ENCODE peak calls at places on chromosome 1, in seven cellular contexts. One of them, this sample, is unnamed.

GRCh38 chr1:22749919-22750670 is 39.5 kb downstream of the EPHB2 start:
- DNase-seq in PC-3: peak; percentile 89
- DNase-seq in HCT116: peak; percentile 54
- DNase-seq in GM23338: no peak
- DNase-seq in MM.1S: no peak
- DNase-seq in GM23248: peak; percentile 95
- DNase-seq in hepatocyte: peak; percentile 84
- DNase-seq in this sample: peak; percentile 57

GRCh38 chr1:79845951-79846350 is 839.4 kb upstream of the ADGRL4 start:
- DNase-seq in PC-3: no peak
- DNase-seq in HCT116: no peak
- DNase-seq in GM23338: no peak
- DNase-seq in MM.1S: no peak
- DNase-seq in GM23248: peak; percentile 44
- DNase-seq in hepatocyte: no peak
- DNase-seq in this sample: no peak

GRCh38 chr1:223133824-223134435 is 9.1 kb downstream of the TLR5 start:
- DNase-seq in PC-3: peak; percentile 94
- DNase-seq in HCT116: peak; percentile 74
- DNase-seq in GM23338: peak; percentile 95
- DNase-seq in MM.1S: peak; percentile 81
- DNase-seq in GM23248: peak; percentile 89
- DNase-seq in hepatocyte: peak; percentile 94
- DNase-seq in this sample: peak; percentile 93

GRCh38 chr1:3439346-3439745 is 15.1 kb upstream of the ARHGEF16 start:
- DNase-seq in PC-3: no peak
- DNase-seq in HCT116: no peak
- DNase-seq in GM23338: no peak
- DNase-seq in MM.1S: no peak
- DNase-seq in GM23248: no peak
- DNase-seq in hepatocyte: no peak
- DNase-seq in this sample: no peak

GRCh38 chr1:151728151-151728711 is 6.9 kb downstream of the RIIAD1 start:
- DNase-seq in PC-3: no peak
- DNase-seq in HCT116: no peak
- DNase-seq in GM23338: peak; percentile 72
- DNase-seq in MM.1S: no peak
- DNase-seq in GM23248: peak; percentile 84
- DNase-seq in hepatocyte: no peak
- DNase-seq in this sample: peak; percentile 23

GRCh38 chr1:232543194-232543593 is 86.7 kb downstream of the SIPA1L2 start:
- DNase-seq in PC-3: no peak
- DNase-seq in HCT116: no peak
- DNase-seq in GM23338: no peak
- DNase-seq in MM.1S: no peak
- DNase-seq in GM23248: no peak
- DNase-seq in hepatocyte: no peak
- DNase-seq in this sample: no peak

GRCh38 chr1:206808615-206809014 is 36.3 kb upstream of the IL10 start:
- DNase-seq in PC-3: peak; percentile 72
- DNase-seq in HCT116: no peak
- DNase-seq in GM23338: peak; percentile 67
- DNase-seq in MM.1S: peak; percentile 82
- DNase-seq in GM23248: peak; percentile 58
- DNase-seq in hepatocyte: peak; percentile 41
- DNase-seq in this sample: peak; percentile 43

GRCh38 chr1:165034136-165034535 is 322.4 kb downstream of the LMX1A start:
- DNase-seq in PC-3: peak; percentile 31
- DNase-seq in HCT116: no peak
- DNase-seq in GM23338: no peak
- DNase-seq in MM.1S: no peak
- DNase-seq in GM23248: peak; percentile 26
- DNase-seq in hepatocyte: peak; percentile 19
- DNase-seq in this sample: no peak

GRCh38 chr1:116853680-116854191 is 56.0 kb upstream of the PTGFRN start:
- DNase-seq in PC-3: peak; percentile 97
- DNase-seq in HCT116: peak; percentile 42
- DNase-seq in GM23338: peak; percentile 75
- DNase-seq in MM.1S: peak; percentile 31
- DNase-seq in GM23248: peak; percentile 86
- DNase-seq in hepatocyte: peak; percentile 89
- DNase-seq in this sample: peak; percentile 30

GRCh38 chr1:88773540-88774150 is 89.6 kb downstream of the PKN2 start:
- DNase-seq in PC-3: peak; percentile 78
- DNase-seq in HCT116: peak; percentile 53
- DNase-seq in GM23338: peak; percentile 31
- DNase-seq in MM.1S: no peak
- DNase-seq in GM23248: peak; percentile 67
- DNase-seq in hepatocyte: peak; percentile 56
- DNase-seq in this sample: no peak

GRCh38 chr1:185317886-185318310 is 855 bp upstream of the IVNS1ABP start:
- DNase-seq in PC-3: no peak
- DNase-seq in HCT116: peak; percentile 47
- DNase-seq in GM23338: peak; percentile 52
- DNase-seq in MM.1S: peak; percentile 96
- DNase-seq in GM23248: peak; percentile 64
- DNase-seq in hepatocyte: peak; percentile 56
- DNase-seq in this sample: no peak

GRCh38 chr1:8458607-8459006 is 140.7 kb downstream of the SLC45A1 start:
- DNase-seq in PC-3: no peak
- DNase-seq in HCT116: no peak
- DNase-seq in GM23338: no peak
- DNase-seq in MM.1S: no peak
- DNase-seq in GM23248: no peak
- DNase-seq in hepatocyte: no peak
- DNase-seq in this sample: no peak

GRCh38 chr1:8462298-8462946 is 144.5 kb downstream of the SLC45A1 start:
- DNase-seq in PC-3: no peak
- DNase-seq in HCT116: no peak
- DNase-seq in GM23338: no peak
- DNase-seq in MM.1S: no peak
- DNase-seq in GM23248: no peak
- DNase-seq in hepatocyte: no peak
- DNase-seq in this sample: no peak

GRCh38 chr1:8461341-8462110 is 143.6 kb downstream of the SLC45A1 start:
- DNase-seq in PC-3: no peak
- DNase-seq in HCT116: no peak
- DNase-seq in GM23338: no peak
- DNase-seq in MM.1S: no peak
- DNase-seq in GM23248: no peak
- DNase-seq in hepatocyte: no peak
- DNase-seq in this sample: no peak

GRCh38 chr1:8460132-8460544 is 142.2 kb downstream of the SLC45A1 start:
- DNase-seq in PC-3: no peak
- DNase-seq in HCT116: no peak
- DNase-seq in GM23338: peak; percentile 89
- DNase-seq in MM.1S: no peak
- DNase-seq in GM23248: peak; percentile 45
- DNase-seq in hepatocyte: no peak
- DNase-seq in this sample: peak; percentile 79

GRCh38 chr1:8460784-8461183 is 142.9 kb downstream of the SLC45A1 start:
- DNase-seq in PC-3: no peak
- DNase-seq in HCT116: no peak
- DNase-seq in GM23338: peak; percentile 59
- DNase-seq in MM.1S: no peak
- DNase-seq in GM23248: no peak
- DNase-seq in hepatocyte: no peak
- DNase-seq in this sample: peak; percentile 46
- TF ChIP-seq EZH2phosphoT487 in PC-3: no peak
- TF ChIP-seq EZH2phosphoT487 in HCT116: no peak
- TF ChIP-seq EZH2phosphoT487 in GM23338: no peak
- TF ChIP-seq EZH2phosphoT487 in MM.1S: no peak
- TF ChIP-seq EZH2phosphoT487 in GM23248: no peak
- TF ChIP-seq EZH2phosphoT487 in hepatocyte: no peak
- TF ChIP-seq EZH2phosphoT487 in this sample: no peak

DNA sequence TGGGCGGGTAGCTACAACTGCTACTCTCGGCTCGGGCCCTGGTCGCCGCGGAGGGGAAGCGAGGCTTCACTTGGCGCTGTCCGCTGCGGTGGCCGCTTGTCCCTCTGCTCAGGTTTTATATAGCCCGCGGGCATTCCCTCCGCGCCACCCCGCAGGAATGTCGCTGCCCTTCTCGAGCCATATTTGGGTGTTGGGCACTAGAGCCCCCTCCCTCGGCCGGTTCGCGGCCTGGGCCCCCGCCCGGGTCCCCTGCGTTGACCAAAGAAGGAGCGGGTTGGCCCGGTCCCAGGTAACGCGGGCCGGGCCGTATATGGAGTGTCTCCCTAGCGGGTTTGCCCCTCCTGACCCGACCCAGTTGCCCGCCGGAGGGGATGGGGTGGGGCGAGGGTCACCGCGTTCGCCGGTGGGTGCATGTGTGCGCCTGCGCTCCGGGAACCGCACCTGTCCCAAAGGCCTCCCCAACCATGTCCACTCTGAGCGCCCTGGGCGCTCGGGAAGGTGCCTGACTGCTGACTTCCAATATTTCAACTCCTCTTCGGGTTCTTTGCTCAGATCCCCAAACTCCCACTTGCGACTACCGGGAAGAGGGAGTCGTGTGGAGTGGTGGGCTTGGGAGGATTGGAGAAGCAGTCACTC is at the start of gene ACTA1:
- DNase-seq in PC-3: no peak
- DNase-seq in HCT116: no peak
- DNase-seq in GM23338: peak; percentile 77
- DNase-seq in MM.1S: no peak
- DNase-seq in GM23248: no peak
- DNase-seq in hepatocyte: no peak
- DNase-seq in this sample: peak; percentile 78
- TF ChIP-seq EZH2 in PC-3: no peak
- TF ChIP-seq EZH2 in HCT116: no peak
- TF ChIP-seq EZH2 in GM23338: peak; percentile 33
- TF ChIP-seq EZH2 in MM.1S: no peak
- TF ChIP-seq EZH2 in GM23248: peak; percentile 44
- TF ChIP-seq EZH2 in hepatocyte: peak; percentile 46
- TF ChIP-seq EZH2 in this sample: peak; percentile 61

GRCh38 chr1:205667909-205668643 is 12.2 kb downstream of the SLC45A3 start:
- DNase-seq in PC-3: no peak
- DNase-seq in HCT116: no peak
- DNase-seq in GM23338: no peak
- DNase-seq in MM.1S: no peak
- DNase-seq in GM23248: no peak
- DNase-seq in hepatocyte: no peak
- DNase-seq in this sample: peak; percentile 2

GRCh38 chr1:205670611-205671430 is 9.5 kb downstream of the SLC45A3 start:
- DNase-seq in PC-3: no peak
- DNase-seq in HCT116: no peak
- DNase-seq in GM23338: peak; percentile 66
- DNase-seq in MM.1S: no peak
- DNase-seq in GM23248: no peak
- DNase-seq in hepatocyte: no peak
- DNase-seq in this sample: peak; percentile 95

GRCh38 chr1:205670143-205670431 is 10.2 kb downstream of the SLC45A3 start:
- DNase-seq in PC-3: no peak
- DNase-seq in HCT116: no peak
- DNase-seq in GM23338: no peak
- DNase-seq in MM.1S: no peak
- DNase-seq in GM23248: no peak
- DNase-seq in hepatocyte: no peak
- DNase-seq in this sample: peak; percentile 40

GRCh38 chr1:205669341-205670142 is 10.8 kb downstream of the SLC45A3 start:
- DNase-seq in PC-3: no peak
- DNase-seq in HCT116: no peak
- DNase-seq in GM23338: no peak
- DNase-seq in MM.1S: no peak
- DNase-seq in GM23248: peak; percentile 19
- DNase-seq in hepatocyte: no peak
- DNase-seq in this sample: peak; percentile 36

GRCh38 chr1:205668951-205669340 is 11.4 kb downstream of the SLC45A3 start:
- DNase-seq in PC-3: no peak
- DNase-seq in HCT116: no peak
- DNase-seq in GM23338: no peak
- DNase-seq in MM.1S: peak; percentile 32
- DNase-seq in GM23248: no peak
- DNase-seq in hepatocyte: no peak
- DNase-seq in this sample: peak; percentile 25
- H3K27ac ChIP-seq in PC-3: no peak overlapping the region
- H3K27ac ChIP-seq in HCT116: no peak overlapping the region
- H3K27ac ChIP-seq in GM23338: no peak overlapping the region
- H3K27ac ChIP-seq in MM.1S: no peak overlapping the region
- H3K27ac ChIP-seq in GM23248: no peak overlapping the region
- H3K27ac ChIP-seq in hepatocyte: no peak overlapping the region
- H3K27ac ChIP-seq in this sample: no peak overlapping the region

DNA sequence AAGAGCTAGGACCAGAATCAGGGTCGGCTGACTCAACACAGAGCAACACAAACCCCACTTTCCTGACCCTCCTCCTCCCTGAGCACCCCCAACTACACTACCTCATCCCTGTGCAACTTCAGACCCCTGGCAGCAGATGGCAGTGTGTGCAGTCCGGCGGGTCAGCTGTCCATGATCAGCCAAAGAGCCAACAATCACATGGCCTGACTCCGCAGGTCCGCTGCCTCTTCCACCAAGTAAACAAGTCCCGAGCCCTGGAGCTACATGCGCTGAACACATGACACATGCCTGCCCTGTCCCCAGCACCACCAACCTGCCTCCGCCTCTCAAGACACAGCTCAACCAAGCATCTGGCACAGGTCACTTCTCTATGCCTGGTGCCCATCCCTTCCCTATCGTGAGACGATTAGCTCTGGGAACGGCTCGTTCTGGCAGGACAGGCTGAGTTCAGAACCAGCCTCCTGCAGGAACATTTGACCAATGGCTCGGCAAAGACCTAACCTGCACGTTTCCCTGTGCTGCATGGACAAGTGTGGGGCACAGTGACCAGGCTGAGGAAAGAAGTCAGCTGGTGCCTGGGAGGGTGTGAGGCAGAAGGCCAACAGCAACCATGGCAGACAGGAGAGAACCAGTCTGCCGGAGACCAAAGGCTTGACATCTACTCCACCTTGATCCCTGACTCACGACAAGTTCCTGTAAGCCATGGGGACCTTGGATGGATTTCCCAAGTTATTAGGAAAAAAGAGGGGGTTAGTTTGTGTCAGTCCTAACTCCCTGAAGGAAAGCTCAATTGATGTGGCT is 60.3 kb downstream of the CD46 start:
- DNase-seq in PC-3: peak; percentile 36
- DNase-seq in HCT116: no peak
- DNase-seq in GM23338: peak; percentile 61
- DNase-seq in MM.1S: no peak
- DNase-seq in GM23248: peak; percentile 31
- DNase-seq in hepatocyte: peak; percentile 51
- DNase-seq in this sample: peak; percentile 32
- TF ChIP-seq EZH2phosphoT487 in PC-3: no peak
- TF ChIP-seq EZH2phosphoT487 in HCT116: no peak
- TF ChIP-seq EZH2phosphoT487 in GM23338: no peak
- TF ChIP-seq EZH2phosphoT487 in MM.1S: no peak
- TF ChIP-seq EZH2phosphoT487 in GM23248: no peak
- TF ChIP-seq EZH2phosphoT487 in hepatocyte: no peak
- TF ChIP-seq EZH2phosphoT487 in this sample: no peak

DNA sequence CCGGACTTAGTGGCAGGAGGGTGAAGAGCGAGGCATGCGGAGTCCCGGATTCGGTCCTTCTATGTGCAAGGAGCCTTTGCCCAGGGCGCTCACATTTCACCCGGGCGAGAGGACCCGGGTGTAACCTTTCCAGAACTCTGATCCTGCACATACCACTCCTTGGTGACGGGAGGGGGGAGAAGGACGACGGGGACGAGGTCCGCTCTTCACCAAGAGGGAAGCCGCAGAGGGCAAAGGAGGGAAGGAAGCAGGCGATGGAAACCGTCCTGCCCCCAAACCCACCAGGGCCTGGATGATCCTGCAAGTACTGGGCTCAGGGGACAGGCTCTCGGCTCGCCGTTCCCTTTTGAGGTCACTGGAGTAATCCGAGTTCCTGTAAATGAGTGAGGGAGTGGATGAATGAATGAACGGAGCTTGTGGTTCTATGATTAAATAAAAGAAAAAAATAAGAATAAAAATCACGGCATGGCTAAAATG is 993 bp downstream of the SYPL2 start:
- DNase-seq in PC-3: no peak
- DNase-seq in HCT116: no peak
- DNase-seq in GM23338: peak; percentile 44
- DNase-seq in MM.1S: no peak
- DNase-seq in GM23248: no peak
- DNase-seq in hepatocyte: no peak
- DNase-seq in this sample: peak; percentile 40
- TF ChIP-seq EZH2 in PC-3: no peak
- TF ChIP-seq EZH2 in HCT116: no peak
- TF ChIP-seq EZH2 in GM23338: peak; percentile 14
- TF ChIP-seq EZH2 in MM.1S: no peak
- TF ChIP-seq EZH2 in GM23248: no peak
- TF ChIP-seq EZH2 in hepatocyte: no peak
- TF ChIP-seq EZH2 in this sample: no peak

This sample was measured in neural progenitor cell.